ENCODE peak calls at places on chromosomes 7 and 10, in seven cellular contexts. M is neural progenitor cell, Q is HepG2, P is A549, N is tibial artery, L is RWPE1, E is heart right ventricle. X is an unnamed sample.

GRCh38 chr7:92075455-92076158 is 58.7 kb downstream of the CYP51A1 start:
- DNase-seq in P (no peak), N (no peak), Q (no peak), E (no peak), M (no peak), L (no peak), X (no peak)

GRCh38 chr7:130356760-130357611 is 12.4 kb downstream of the CPA5 start:
- DNase-seq in N (peak; percentile 68), M (no peak), L (peak; percentile 86), P (peak; percentile 56), E (no peak), Q (no peak), X (peak; percentile 98)

GRCh38 chr10:7311256-7312178 is 99.3 kb downstream of the SFMBT2 start:
- DNase-seq in P (peak; percentile 85), L (peak; percentile 89), M (no peak), E (no peak), Q (no peak), N (no peak), X (no peak)

GRCh38 chr7:102849079-102849478 is 63.7 kb upstream of the LRRC17 start:
- DNase-seq in P (no peak), E (no peak), L (no peak), Q (no peak), N (no peak), M (no peak), X (no peak)

GRCh38 chr7:23863209-23863798 is 153.3 kb downstream of the STK31 start:
- DNase-seq in E (no peak), N (no peak), M (peak; percentile 60), L (peak; percentile 47), P (peak; percentile 21), Q (peak; percentile 16), X (peak; percentile 64)

GRCh38 chr7:130903358-130903974 is 169.5 kb upstream of the KLF14 start:
- DNase-seq in M (no peak), L (no peak), E (no peak), Q (no peak), P (no peak), N (no peak), X (no peak)

GRCh38 chr7:69684955-69685631 is 86.8 kb downstream of the AUTS2 start:
- DNase-seq in E (no peak), M (no peak), L (no peak), N (no peak), P (no peak), Q (no peak), X (no peak)

GRCh38 chr7:149625339-149625946 is 127.8 kb upstream of the ZNF746 start:
- DNase-seq in M (peak; percentile 83), Q (peak; percentile 40), L (peak; percentile 50), E (peak; percentile 58), N (peak; percentile 50), P (peak; percentile 81), X (peak; percentile 67)

GRCh38 chr10:79314761-79315601 is 32.3 kb upstream of the PPIF start:
- DNase-seq in L (no peak), P (no peak), M (no peak), N (no peak), E (no peak), Q (no peak), X (no peak)

GRCh38 chr10:69866688-69867461 is 65.2 kb downstream of the COL13A1 start:
- DNase-seq in E (peak; percentile 24), M (peak; percentile 85), L (no peak), Q (no peak), N (no peak), P (no peak), X (peak; percentile 53)

GRCh38 chr7:2158331-2159175 is 74.2 kb downstream of the MAD1L1 start:
- DNase-seq in P (no peak), Q (no peak), E (no peak), M (no peak), N (no peak), L (no peak), X (no peak)

GRCh38 chr10:104255244-104255981 is 721 bp downstream of the GSTO1 start:
- DNase-seq in M (peak; percentile 50), N (no peak), Q (peak; percentile 82), P (peak; percentile 56), L (peak; percentile 65), E (peak; percentile 26), X (no peak)

GRCh38 chr10:131196176-131196885 is 115.2 kb downstream of the TCERG1L start:
- DNase-seq in M (no peak), P (no peak), N (no peak), E (no peak), Q (no peak), L (no peak), X (no peak)

GRCh38 chr10:114953047-114953446 is 15.1 kb downstream of the TRUB1 start:
- DNase-seq in P (no peak), L (no peak), E (no peak), M (no peak), N (no peak), Q (no peak), X (no peak)

GRCh38 chr10:103748020-103748419 is 107.4 kb downstream of the SH3PXD2A start:
- DNase-seq in L (no peak), P (no peak), Q (no peak), E (no peak), M (no peak), N (no peak), X (no peak)

GRCh38 chr7:158239290-158239981 is 348.2 kb downstream of the PTPRN2 start:
- DNase-seq in Q (no peak), M (no peak), P (no peak), E (peak; percentile 66), L (no peak), N (no peak), X (no peak)

GRCh38 chr7:99975782-99976521 is at the start of gene AZGP1:
- DNase-seq in P (no peak), Q (peak; percentile 95), N (no peak), L (peak; percentile 15), E (peak; percentile 44), M (no peak), X (no peak)

GRCh38 chr10:107666214-107666613 is 501.7 kb upstream of the SORCS1 start:
- DNase-seq in E (no peak), M (no peak), Q (no peak), N (no peak), P (no peak), L (no peak), X (no peak)

GRCh38 chr10:98555011-98555619 is 108.4 kb upstream of the HPS1 start:
- DNase-seq in L (peak; percentile 18), E (no peak), Q (no peak), N (no peak), M (peak; percentile 31), P (no peak), X (peak; percentile 26)

GRCh38 chr7:98249106-98249505 is 2.9 kb downstream of the TECPR1 start:
- DNase-seq in M (no peak), L (no peak), N (no peak), P (no peak), Q (no peak), E (peak; percentile 41), X (no peak)

GRCh38 chr7:157565981-157566630 is 229.3 kb downstream of the DNAJB6 start:
- DNase-seq in P (no peak), L (no peak), E (no peak), N (no peak), M (peak; percentile 56), Q (no peak), X (no peak)

GRCh38 chr7:34039033-34039432 is 133.7 kb downstream of the BMPER start:
- DNase-seq in N (no peak), P (no peak), L (no peak), E (no peak), M (no peak), Q (no peak), X (no peak)

GRCh38 chr10:26746111-26746510 is 48.6 kb downstream of the PDSS1 start:
- DNase-seq in N (no peak), P (no peak), M (no peak), Q (no peak), E (no peak), L (no peak), X (no peak)
- H3K27ac ChIP-seq in N (no peak overlapping the region), P (no peak overlapping the region), M (no peak overlapping the region), Q (no peak overlapping the region), E (no peak overlapping the region), L (no peak overlapping the region), X (no peak overlapping the region)

GRCh38 chr7:118872568-118872967 is 648.1 kb downstream of the ANKRD7 start:
- DNase-seq in P (no peak), N (no peak), M (no peak), E (no peak), Q (peak; percentile 31), L (peak; percentile 62), X (no peak)

GRCh38 chr7:118877187-118877586 is 652.7 kb downstream of the ANKRD7 start:
- DNase-seq in E (no peak), P (no peak), M (no peak), N (no peak), L (no peak), Q (no peak), X (no peak)

DNA sequence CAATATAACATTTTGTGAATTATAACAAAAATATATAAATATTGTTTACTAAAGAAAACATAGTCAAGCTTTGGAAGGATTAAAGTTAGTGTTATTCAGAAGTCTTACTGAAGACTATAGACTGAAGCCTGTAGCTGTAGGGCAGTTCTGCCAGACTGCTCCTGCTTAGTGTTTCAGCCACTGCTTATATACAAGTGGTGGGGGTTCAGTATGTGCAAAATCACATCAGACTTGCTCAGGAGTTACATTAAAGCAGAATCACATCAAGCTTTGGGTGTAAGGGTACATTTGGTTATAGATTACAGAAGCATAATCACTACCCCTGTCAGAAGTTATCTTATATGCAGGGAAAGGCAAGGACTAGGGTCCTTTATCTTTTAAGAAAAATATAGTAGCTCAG is 653.8 kb downstream of the ANKRD7 start:
- DNase-seq in M (no peak), E (no peak), Q (no peak), P (no peak), L (no peak), N (no peak), X (no peak)
- H3K27ac ChIP-seq in M (no peak overlapping the region), E (no peak overlapping the region), Q (no peak overlapping the region), P (no peak overlapping the region), L (no peak overlapping the region), N (no peak overlapping the region), X (no peak overlapping the region)

GRCh38 chr7:139700505-139701235 is 77.1 kb downstream of the HIPK2 start:
- DNase-seq in Q (no peak), P (no peak), L (no peak), N (no peak), M (no peak), E (no peak), X (no peak)
- H3K27ac ChIP-seq in Q (no peak overlapping the region), P (no peak overlapping the region), L (peak overlapping the region; percentile 52), N (no peak overlapping the region), M (no peak overlapping the region), E (peak overlapping the region; percentile 77), X (no peak overlapping the region)

DNA sequence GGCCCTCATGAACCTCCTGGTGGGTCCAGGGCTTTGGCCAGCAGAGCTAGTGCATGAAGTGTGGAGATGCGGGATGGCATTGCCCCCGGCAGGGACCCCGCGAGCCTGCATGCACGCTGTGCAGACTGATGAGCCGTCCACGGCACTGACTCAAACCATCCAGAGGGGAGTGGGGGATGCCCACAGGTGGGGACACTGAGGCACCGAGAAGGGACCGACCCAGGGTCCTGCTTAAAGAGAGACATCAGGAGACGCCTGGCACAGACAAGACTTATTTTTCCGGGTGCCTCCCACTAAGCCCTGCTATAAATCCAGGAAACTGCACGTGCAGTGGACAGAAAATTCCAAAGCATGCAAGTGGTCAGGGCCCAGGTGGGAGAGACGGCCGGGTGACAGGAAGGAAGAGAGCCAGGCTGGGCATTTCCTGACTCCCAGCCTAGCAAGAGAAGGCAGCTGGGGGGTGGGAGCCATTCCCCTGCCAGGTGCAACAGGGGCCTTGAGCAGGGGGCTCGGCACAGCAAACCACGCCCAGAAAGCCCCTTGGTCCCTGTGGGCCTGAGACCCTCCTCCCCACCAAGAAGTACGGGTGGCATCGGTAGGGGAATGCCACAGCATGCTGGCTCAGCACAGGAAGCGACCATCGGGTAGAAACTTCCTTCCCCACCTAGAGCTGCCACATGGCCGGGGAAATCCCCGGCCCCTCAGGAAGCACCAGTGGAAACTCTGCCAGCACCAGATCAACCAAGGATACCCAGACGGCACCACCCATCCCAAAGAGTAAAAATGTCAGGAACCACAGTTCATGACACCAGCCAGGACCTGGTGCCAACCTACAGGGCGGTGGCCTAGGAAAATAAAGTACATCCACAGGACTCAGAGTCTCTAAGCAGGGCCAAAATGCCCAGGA is 91.5 kb downstream of the FOXL3 start:
- DNase-seq in P (no peak), M (no peak), Q (no peak), N (peak; percentile 8), L (no peak), E (no peak), X (no peak)
- H3K27ac ChIP-seq in P (no peak overlapping the region), M (no peak overlapping the region), Q (no peak overlapping the region), N (no peak overlapping the region), L (peak overlapping the region; percentile 59), E (no peak overlapping the region), X (no peak overlapping the region)